ENCODE peak calls at places on chromosome 17, in five cellular contexts. D is neural progenitor cell; F is right atrium auricular region; R is CD4-positive, alpha-beta T cell; P is K562. I is an unnamed sample.

GRCh38 chr17:37096071-37096470 is 147.3 kb downstream of the AATF start:
- DNase-seq in D (no peak), F (no peak), R (no peak), P (no peak), I (no peak)

GRCh38 chr17:82917656-82918345 is 78.0 kb upstream of the ZNF750 start:
- DNase-seq in D (peak), F (no peak), R (peak), P (peak), I (peak)

GRCh38 chr17:58590377-58590776 is 75.9 kb upstream of the MTMR4 start:
- DNase-seq in D (no peak), F (no peak), R (no peak), P (no peak), I (no peak)

GRCh38 chr17:66076546-66077190 is 115.3 kb downstream of the CEP112 start:
- DNase-seq in D (no peak), F (no peak), R (no peak), P (no peak), I (no peak)

GRCh38 chr17:80619535-80620235 is 75.0 kb downstream of the RPTOR start:
- DNase-seq in D (no peak), F (no peak), R (no peak), P (no peak), I (no peak)

GRCh38 chr17:44323359-44324091 is 1.1 kb downstream of the SLC25A39 start:
- DNase-seq in D (no peak), F (no peak), R (no peak), P (no peak), I (no peak)

GRCh38 chr17:83153681-83154310 is 74.4 kb downstream of the METRNL start:
- DNase-seq in D (no peak), F (peak), R (no peak), P (no peak), I (no peak)

GRCh38 chr17:27408891-27409290 is 47.4 kb upstream of the KSR1 start:
- DNase-seq in D (no peak), F (no peak), R (no peak), P (no peak), I (no peak)

GRCh38 chr17:39213852-39214251 is 11.9 kb downstream of the STAC2 start:
- DNase-seq in D (no peak), F (no peak), R (no peak), P (no peak), I (no peak)

GRCh38 chr17:77494664-77495435 is 354.1 kb downstream of the SEC14L1 start:
- DNase-seq in D (peak), F (peak), R (peak), P (peak), I (peak)

GRCh38 chr17:30212750-30213149 is 22.7 kb downstream of the SLC6A4 start:
- DNase-seq in D (no peak), F (no peak), R (no peak), P (no peak), I (no peak)

GRCh38 chr17:75601057-75601987 is 13.7 kb downstream of the MYO15B start:
- DNase-seq in D (peak), F (no peak), R (peak), P (peak), I (peak)

GRCh38 chr17:73232587-73233373 is 28.9 kb downstream of the CPSF4L start:
- DNase-seq in D (peak), F (no peak), R (no peak), P (peak), I (peak)

GRCh38 chr17:17815062-17815406 is 21.8 kb downstream of the SREBF1 start:
- DNase-seq in D (no peak), F (no peak), R (no peak), P (no peak), I (no peak)

GRCh38 chr17:17667947-17668346 is 13.3 kb upstream of the RAI1 start:
- DNase-seq in D (no peak), F (no peak), R (no peak), P (no peak), I (no peak)

GRCh38 chr17:15405016-15405415 is 62.4 kb downstream of the CDRT4 start:
- DNase-seq in D (no peak), F (no peak), R (no peak), P (no peak), I (no peak)

GRCh38 chr17:44688675-44689491 is 693 bp downstream of the CCDC43 start:
- DNase-seq in D (no peak), F (no peak), R (no peak), P (no peak), I (no peak)

GRCh38 chr17:29874931-29875596 is 55.0 kb downstream of the SSH2 start:
- DNase-seq in D (no peak), F (no peak), R (no peak), P (peak), I (no peak)

GRCh38 chr17:46795379-46795952 is 23.0 kb downstream of the WNT3 start:
- DNase-seq in D (no peak), F (no peak), R (no peak), P (peak), I (no peak)

GRCh38 chr17:77404812-77405581 is 264.2 kb downstream of the SEC14L1 start:
- DNase-seq in D (no peak), F (no peak), R (peak), P (no peak), I (no peak)

GRCh38 chr17:1997587-1998425 is 27.3 kb downstream of the RTN4RL1 start:
- DNase-seq in D (peak), F (no peak), R (no peak), P (no peak), I (peak)

GRCh38 chr17:6543079-6544010 is 13.0 kb downstream of the PITPNM3 start:
- DNase-seq in D (no peak), F (no peak), R (no peak), P (no peak), I (no peak)

GRCh38 chr17:18999394-18999793 is 5.2 kb downstream of the FAM83G start:
- DNase-seq in D (no peak), F (no peak), R (no peak), P (no peak), I (no peak)

GRCh38 chr17:64531955-64532371 is 25.2 kb downstream of the CEP95 start:
- DNase-seq in D (no peak), F (no peak), R (no peak), P (no peak), I (no peak)

GRCh38 chr17:75909812-75910274 is 5.2 kb upstream of the MRPL38 start:
- DNase-seq in D (no peak), F (no peak), R (no peak), P (no peak), I (no peak)

GRCh38 chr17:45307290-45308015 is 9.4 kb downstream of the MAP3K14 start:
- DNase-seq in D (no peak), F (no peak), R (no peak), P (no peak), I (no peak)

GRCh38 chr17:82938486-82939212 is 98.8 kb upstream of the ZNF750 start:
- DNase-seq in D (no peak), F (no peak), R (no peak), P (no peak), I (no peak)

GRCh38 chr17:35793257-35793656 is 2.2 kb downstream of the MMP28 start:
- DNase-seq in D (no peak), F (peak), R (no peak), P (peak), I (no peak)

GRCh38 chr17:35788504-35788998 is 6.9 kb downstream of the MMP28 start:
- DNase-seq in D (no peak), F (no peak), R (no peak), P (no peak), I (no peak)

GRCh38 chr17:35789044-35789443 is 6.4 kb downstream of the MMP28 start:
- DNase-seq in D (no peak), F (no peak), R (no peak), P (no peak), I (no peak)

GRCh38 chr17:35791681-35792350 is 3.6 kb downstream of the MMP28 start:
- DNase-seq in D (no peak), F (no peak), R (no peak), P (peak), I (no peak)

DNA sequence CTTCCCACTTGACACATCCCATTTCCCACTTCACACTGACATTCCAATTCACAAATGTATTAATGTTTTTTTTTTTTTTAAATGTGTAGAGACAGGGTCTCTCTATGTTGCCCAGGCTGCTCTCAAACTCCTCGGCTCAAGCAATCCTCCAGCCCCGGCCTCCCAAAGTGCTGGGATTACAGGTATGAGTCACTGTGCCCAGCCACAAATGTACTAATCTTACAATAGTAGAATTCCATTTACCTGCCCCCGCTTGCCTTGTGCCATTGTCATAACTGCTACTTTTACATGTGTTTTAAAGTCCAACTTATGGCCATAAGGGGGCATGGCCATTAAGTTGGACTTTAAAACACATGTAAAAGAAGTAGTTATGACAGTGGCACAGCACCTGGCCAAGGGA is 4.6 kb downstream of the MMP28 start:
- DNase-seq in D (no peak), F (no peak), R (no peak), P (no peak), I (no peak)
- TF ChIP-seq CTCF in D (no peak), F (no peak), R (no peak), P (no peak), I (no peak)

GRCh38 chr17:42124256-42124655 is 1.7 kb downstream of the HSPB9 start:
- DNase-seq in D (no peak), F (no peak), R (no peak), P (no peak), I (no peak)
- TF ChIP-seq CTCF in D (no peak), F (no peak), R (no peak), P (peak), I (no peak)

GRCh38 chr17:47840742-47841487 is at the start of gene SCRN2:
- DNase-seq in D (peak), F (peak), R (peak), P (peak), I (peak)
- TF ChIP-seq CTCF in D (peak), F (peak), R (peak), P (peak), I (peak)

GRCh38 chr17:7856840-7857723 is at the start of gene NAA38:
- DNase-seq in D (peak), F (peak), R (peak), P (peak), I (peak)
- TF ChIP-seq CTCF in D (peak), F (peak), R (no peak), P (peak), I (no peak)

DNA sequence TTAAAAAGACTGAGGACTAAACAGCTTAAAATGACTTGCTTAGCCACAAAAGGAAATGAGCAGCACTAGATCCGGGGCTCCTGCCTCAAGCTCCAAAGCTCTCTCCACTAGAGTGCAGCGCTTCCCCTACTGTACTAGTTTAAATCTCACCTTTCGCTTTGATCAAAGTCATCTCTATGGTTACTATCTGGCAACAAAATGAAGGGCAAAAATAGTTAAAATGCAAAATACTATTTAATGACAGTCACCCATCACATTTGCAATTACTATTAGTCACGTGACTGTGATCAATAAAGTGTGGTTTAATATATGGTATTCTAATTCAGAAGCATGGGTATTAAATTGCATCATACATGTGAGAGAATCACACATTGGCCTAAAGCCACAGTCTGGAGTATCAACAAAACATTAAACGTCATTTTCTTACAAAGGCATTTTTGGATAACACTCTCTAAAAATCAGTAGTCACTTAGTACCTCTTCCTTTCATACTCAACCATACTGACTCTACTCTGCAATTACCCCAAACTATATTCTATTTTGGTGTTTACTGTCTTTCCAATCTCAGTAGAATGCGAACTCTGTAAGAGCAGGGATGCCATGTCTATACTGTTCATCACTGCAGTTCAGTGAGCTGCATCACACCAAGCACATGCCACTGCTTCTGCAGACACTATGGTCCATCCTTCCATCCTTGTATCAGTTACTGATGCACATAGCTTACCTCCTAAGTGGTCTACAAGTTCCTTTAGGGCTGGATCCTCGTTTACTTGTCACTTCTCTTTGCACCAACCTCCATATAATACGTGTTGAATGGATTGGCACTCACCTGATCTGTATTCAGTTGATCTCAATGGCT is 6.2 kb downstream of the PSMD12 start:
- DNase-seq in D (peak), F (no peak), R (peak), P (peak), I (no peak)
- TF ChIP-seq CTCF in D (peak), F (peak), R (peak), P (peak), I (peak)

GRCh38 chr17:61325382-61326073 is 74.1 kb upstream of the TBX2 start:
- DNase-seq in D (no peak), F (no peak), R (no peak), P (no peak), I (peak)
- TF ChIP-seq CTCF in D (no peak), F (no peak), R (no peak), P (no peak), I (no peak)

GRCh38 chr17:81870155-81870977 is 771 bp downstream of the ARHGDIA start:
- DNase-seq in D (peak), F (no peak), R (no peak), P (peak), I (peak)

GRCh38 chr17:81869221-81870154 is 1.6 kb downstream of the ARHGDIA start:
- DNase-seq in D (peak), F (no peak), R (no peak), P (peak), I (peak)

GRCh38 chr17:81870978-81871386 is at the start of gene ARHGDIA:
- DNase-seq in D (peak), F (no peak), R (no peak), P (peak), I (peak)

GRCh38 chr17:81868674-81869220 is 2.4 kb downstream of the ARHGDIA start:
- DNase-seq in D (peak), F (no peak), R (no peak), P (peak), I (no peak)

DNA sequence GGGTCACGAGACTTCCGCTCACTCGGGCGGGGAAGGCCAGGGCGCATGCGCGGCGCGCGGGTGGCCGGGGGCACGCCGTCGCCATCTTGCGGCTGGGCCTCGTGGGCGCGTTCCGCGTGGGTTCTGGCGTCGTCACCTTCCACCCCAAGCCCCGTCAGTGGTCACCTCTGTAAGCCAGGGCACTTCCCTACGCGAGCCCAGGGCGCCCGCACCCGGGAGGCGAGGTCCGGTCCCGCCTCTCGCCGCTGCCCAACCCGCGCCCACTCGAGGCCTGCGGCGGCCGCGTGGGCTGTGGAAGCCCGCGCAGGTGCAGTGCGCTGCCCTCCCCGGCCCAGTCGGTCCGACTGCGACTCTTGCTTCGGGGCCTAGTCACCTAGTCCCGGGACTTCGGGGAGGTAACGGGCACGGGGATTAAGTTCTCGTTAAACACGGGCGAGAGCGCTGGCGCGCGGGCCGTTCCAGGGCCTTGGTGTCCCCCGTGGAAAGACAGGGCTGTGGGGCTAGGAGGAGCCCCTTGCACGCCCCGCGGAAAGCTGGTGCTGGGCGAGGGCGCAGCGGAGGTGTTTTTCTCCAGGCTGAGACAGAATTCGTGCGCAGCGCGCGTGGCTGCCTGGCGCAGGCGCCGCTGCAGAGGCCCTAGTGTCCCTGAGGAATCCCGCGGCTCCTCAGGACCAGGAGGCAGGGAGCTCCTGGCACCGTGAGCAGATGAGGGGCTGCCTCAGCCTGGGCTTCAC is 417 bp upstream of the ARHGDIA start:
- DNase-seq in D (peak), F (peak), R (peak), P (no peak), I (peak)
- TF ChIP-seq CTCF in D (peak), F (peak), R (peak), P (peak), I (no peak)

GRCh38 chr17:67671492-67671891 is 46.2 kb upstream of the NOL11 start:
- DNase-seq in D (no peak), F (no peak), R (no peak), P (no peak), I (peak)
- TF ChIP-seq CTCF in D (no peak), F (no peak), R (no peak), P (no peak), I (no peak)

GRCh38 chr17:56896217-56896967 is 17.5 kb downstream of the TRIM25 start:
- DNase-seq in D (no peak), F (no peak), R (no peak), P (no peak), I (no peak)

GRCh38 chr17:56898874-56899273 is 15.0 kb downstream of the TRIM25 start:
- DNase-seq in D (no peak), F (no peak), R (no peak), P (peak), I (peak)

GRCh38 chr17:56894859-56895455 is 18.9 kb downstream of the TRIM25 start:
- DNase-seq in D (no peak), F (no peak), R (no peak), P (no peak), I (no peak)

GRCh38 chr17:56897646-56898424 is 16.0 kb downstream of the TRIM25 start:
- DNase-seq in D (no peak), F (peak), R (no peak), P (no peak), I (no peak)

GRCh38 chr17:56896968-56897359 is 16.9 kb downstream of the TRIM25 start:
- DNase-seq in D (no peak), F (no peak), R (no peak), P (no peak), I (no peak)
- TF ChIP-seq CTCF in D (no peak), F (no peak), R (no peak), P (no peak), I (no peak)

DNA sequence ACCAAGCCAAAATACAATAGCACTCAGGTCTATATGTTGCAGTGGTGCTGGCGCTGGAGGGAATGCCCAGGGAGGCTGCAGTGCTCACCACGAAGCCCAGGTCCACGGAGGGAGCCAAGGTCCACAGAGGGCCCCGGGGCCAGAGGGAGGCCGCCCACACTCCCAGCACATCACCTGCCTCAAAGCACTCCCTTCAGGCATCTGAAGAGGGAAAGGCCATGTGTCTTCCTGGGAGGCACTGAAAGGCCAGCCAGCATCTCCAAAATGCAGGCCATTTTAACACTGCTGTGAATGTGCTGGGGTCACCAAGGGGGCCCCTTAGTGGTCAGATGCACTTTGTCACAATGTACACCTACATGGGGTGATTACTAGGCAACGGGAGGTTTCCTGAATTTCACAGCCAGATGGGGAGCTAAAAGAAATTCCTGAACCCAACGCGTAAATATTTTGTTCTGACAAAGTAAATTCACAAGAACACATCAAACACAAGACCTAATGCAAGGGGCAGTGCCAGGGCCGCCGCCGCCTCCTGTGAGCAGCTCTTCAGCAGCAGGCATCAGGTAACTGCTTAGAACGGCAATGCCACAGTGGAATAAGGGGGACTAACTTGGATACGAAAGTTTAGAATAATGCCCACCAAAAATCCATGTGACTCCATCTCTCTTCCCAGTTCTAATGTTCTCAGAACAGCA is 42.8 kb downstream of the USP22 start:
- DNase-seq in D (no peak), F (no peak), R (no peak), P (no peak), I (no peak)
- TF ChIP-seq CTCF in D (no peak), F (no peak), R (no peak), P (no peak), I (no peak)